ENCODE peak calls at places on chromosomes 6 and 20, in eight cellular contexts. One of them, this sample, is unnamed.

GRCh38 chr6:27472182-27472616 is 706 bp downstream of the ZNF184 start:
- DNase-seq in psoas muscle: peak
- DNase-seq in CD8-positive, alpha-beta memory T cell: peak
- DNase-seq in A172: peak
- DNase-seq in right lobe of liver: peak
- DNase-seq in hippocampal formation: no peak
- DNase-seq in SHP77: peak
- DNase-seq in EL: peak
- DNase-seq in this sample: peak

GRCh38 chr6:31659649-31660223 is 842 bp downstream of the C6orf47 start:
- DNase-seq in psoas muscle: no peak
- DNase-seq in CD8-positive, alpha-beta memory T cell: no peak
- DNase-seq in A172: no peak
- DNase-seq in right lobe of liver: no peak
- DNase-seq in hippocampal formation: no peak
- DNase-seq in SHP77: no peak
- DNase-seq in EL: peak
- DNase-seq in this sample: no peak

GRCh38 chr20:36177716-36178115 is 23.2 kb downstream of the EPB41L1 start:
- DNase-seq in psoas muscle: no peak
- DNase-seq in CD8-positive, alpha-beta memory T cell: no peak
- DNase-seq in A172: no peak
- DNase-seq in right lobe of liver: no peak
- DNase-seq in hippocampal formation: no peak
- DNase-seq in SHP77: no peak
- DNase-seq in EL: no peak
- DNase-seq in this sample: no peak

GRCh38 chr6:2522521-2522920 is 228.2 kb downstream of the MYLK4 start:
- DNase-seq in psoas muscle: no peak
- DNase-seq in CD8-positive, alpha-beta memory T cell: no peak
- DNase-seq in A172: peak
- DNase-seq in right lobe of liver: no peak
- DNase-seq in hippocampal formation: no peak
- DNase-seq in SHP77: no peak
- DNase-seq in EL: peak
- DNase-seq in this sample: no peak

GRCh38 chr20:6575912-6576391 is 191.5 kb upstream of the BMP2 start:
- DNase-seq in psoas muscle: no peak
- DNase-seq in CD8-positive, alpha-beta memory T cell: no peak
- DNase-seq in A172: no peak
- DNase-seq in right lobe of liver: no peak
- DNase-seq in hippocampal formation: no peak
- DNase-seq in SHP77: no peak
- DNase-seq in EL: peak
- DNase-seq in this sample: no peak

GRCh38 chr20:2816030-2816582 is at the start of gene TMEM239:
- DNase-seq in psoas muscle: no peak
- DNase-seq in CD8-positive, alpha-beta memory T cell: no peak
- DNase-seq in A172: no peak
- DNase-seq in right lobe of liver: no peak
- DNase-seq in hippocampal formation: no peak
- DNase-seq in SHP77: no peak
- DNase-seq in EL: no peak
- DNase-seq in this sample: no peak

GRCh38 chr6:155100087-155100486 is 105.0 kb downstream of the TIAM2 start:
- DNase-seq in psoas muscle: peak
- DNase-seq in CD8-positive, alpha-beta memory T cell: no peak
- DNase-seq in A172: peak
- DNase-seq in right lobe of liver: no peak
- DNase-seq in hippocampal formation: no peak
- DNase-seq in SHP77: peak
- DNase-seq in EL: no peak
- DNase-seq in this sample: no peak

GRCh38 chr20:48794360-48794759 is 33.4 kb downstream of the PREX1 start:
- DNase-seq in psoas muscle: no peak
- DNase-seq in CD8-positive, alpha-beta memory T cell: no peak
- DNase-seq in A172: no peak
- DNase-seq in right lobe of liver: no peak
- DNase-seq in hippocampal formation: peak
- DNase-seq in SHP77: no peak
- DNase-seq in EL: no peak
- DNase-seq in this sample: no peak

GRCh38 chr6:155121699-155122098 is 126.6 kb downstream of the TIAM2 start:
- DNase-seq in psoas muscle: no peak
- DNase-seq in CD8-positive, alpha-beta memory T cell: no peak
- DNase-seq in A172: no peak
- DNase-seq in right lobe of liver: no peak
- DNase-seq in hippocampal formation: no peak
- DNase-seq in SHP77: no peak
- DNase-seq in EL: peak
- DNase-seq in this sample: no peak

GRCh38 chr20:6029538-6029937 is 24.3 kb downstream of the LRRN4 start:
- DNase-seq in psoas muscle: no peak
- DNase-seq in CD8-positive, alpha-beta memory T cell: no peak
- DNase-seq in A172: no peak
- DNase-seq in right lobe of liver: no peak
- DNase-seq in hippocampal formation: no peak
- DNase-seq in SHP77: no peak
- DNase-seq in EL: no peak
- DNase-seq in this sample: no peak

GRCh38 chr6:159052720-159053119 is 7.9 kb upstream of the TAGAP start:
- DNase-seq in psoas muscle: no peak
- DNase-seq in CD8-positive, alpha-beta memory T cell: no peak
- DNase-seq in A172: no peak
- DNase-seq in right lobe of liver: no peak
- DNase-seq in hippocampal formation: no peak
- DNase-seq in SHP77: no peak
- DNase-seq in EL: no peak
- DNase-seq in this sample: no peak

GRCh38 chr6:130811932-130812331 is 15.3 kb upstream of the SMLR1 start:
- DNase-seq in psoas muscle: no peak
- DNase-seq in CD8-positive, alpha-beta memory T cell: no peak
- DNase-seq in A172: no peak
- DNase-seq in right lobe of liver: no peak
- DNase-seq in hippocampal formation: no peak
- DNase-seq in SHP77: no peak
- DNase-seq in EL: no peak
- DNase-seq in this sample: no peak

GRCh38 chr6:55046869-55047422 is 127.4 kb upstream of the HCRTR2 start:
- DNase-seq in psoas muscle: no peak
- DNase-seq in CD8-positive, alpha-beta memory T cell: no peak
- DNase-seq in A172: no peak
- DNase-seq in right lobe of liver: no peak
- DNase-seq in hippocampal formation: no peak
- DNase-seq in SHP77: no peak
- DNase-seq in EL: no peak
- DNase-seq in this sample: no peak

GRCh38 chr6:39865011-39865888 is 69.0 kb downstream of the MOCS1 start:
- DNase-seq in psoas muscle: peak
- DNase-seq in CD8-positive, alpha-beta memory T cell: peak
- DNase-seq in A172: peak
- DNase-seq in right lobe of liver: peak
- DNase-seq in hippocampal formation: peak
- DNase-seq in SHP77: peak
- DNase-seq in EL: peak
- DNase-seq in this sample: peak

GRCh38 chr20:51749674-51750036 is 18.5 kb downstream of the ATP9A start:
- DNase-seq in psoas muscle: no peak
- DNase-seq in CD8-positive, alpha-beta memory T cell: no peak
- DNase-seq in A172: peak
- DNase-seq in right lobe of liver: no peak
- DNase-seq in hippocampal formation: no peak
- DNase-seq in SHP77: no peak
- DNase-seq in EL: peak
- DNase-seq in this sample: no peak

GRCh38 chr20:59214619-59215547 is 51.3 kb downstream of the ZNF831 start:
- DNase-seq in psoas muscle: no peak
- DNase-seq in CD8-positive, alpha-beta memory T cell: no peak
- DNase-seq in A172: no peak
- DNase-seq in right lobe of liver: no peak
- DNase-seq in hippocampal formation: no peak
- DNase-seq in SHP77: no peak
- DNase-seq in EL: no peak
- DNase-seq in this sample: no peak

GRCh38 chr6:225907-226306 is 66.4 kb upstream of the DUSP22 start:
- DNase-seq in psoas muscle: no peak
- DNase-seq in CD8-positive, alpha-beta memory T cell: no peak
- DNase-seq in A172: no peak
- DNase-seq in right lobe of liver: no peak
- DNase-seq in hippocampal formation: no peak
- DNase-seq in SHP77: no peak
- DNase-seq in EL: no peak
- DNase-seq in this sample: no peak

GRCh38 chr20:19501476-19502115 is 256.5 kb upstream of the RIN2 start:
- DNase-seq in psoas muscle: no peak
- DNase-seq in CD8-positive, alpha-beta memory T cell: no peak
- DNase-seq in A172: no peak
- DNase-seq in right lobe of liver: no peak
- DNase-seq in hippocampal formation: no peak
- DNase-seq in SHP77: no peak
- DNase-seq in EL: no peak
- DNase-seq in this sample: no peak

GRCh38 chr6:116268589-116269293 is 11.0 kb downstream of the TSPYL1 start:
- DNase-seq in psoas muscle: no peak
- DNase-seq in CD8-positive, alpha-beta memory T cell: peak
- DNase-seq in A172: peak
- DNase-seq in right lobe of liver: no peak
- DNase-seq in hippocampal formation: no peak
- DNase-seq in SHP77: peak
- DNase-seq in EL: peak
- DNase-seq in this sample: no peak

GRCh38 chr6:57432919-57433684 is 115.7 kb downstream of the PRIM2 start:
- DNase-seq in psoas muscle: no peak
- DNase-seq in CD8-positive, alpha-beta memory T cell: no peak
- DNase-seq in A172: no peak
- DNase-seq in right lobe of liver: no peak
- DNase-seq in hippocampal formation: no peak
- DNase-seq in SHP77: no peak
- DNase-seq in EL: no peak
- DNase-seq in this sample: no peak

GRCh38 chr20:50701055-50701963 is 10.0 kb upstream of the RIPOR3 start:
- DNase-seq in psoas muscle: no peak
- DNase-seq in CD8-positive, alpha-beta memory T cell: no peak
- DNase-seq in A172: no peak
- DNase-seq in right lobe of liver: no peak
- DNase-seq in hippocampal formation: no peak
- DNase-seq in SHP77: no peak
- DNase-seq in EL: no peak
- DNase-seq in this sample: no peak

GRCh38 chr20:41321003-41321402 is 3.5 kb upstream of the ZHX3 start:
- DNase-seq in psoas muscle: no peak
- DNase-seq in CD8-positive, alpha-beta memory T cell: no peak
- DNase-seq in A172: no peak
- DNase-seq in right lobe of liver: no peak
- DNase-seq in hippocampal formation: no peak
- DNase-seq in SHP77: no peak
- DNase-seq in EL: no peak
- DNase-seq in this sample: no peak

GRCh38 chr6:24902782-24903181 is 33.0 kb downstream of the RIPOR2 start:
- DNase-seq in psoas muscle: peak
- DNase-seq in CD8-positive, alpha-beta memory T cell: no peak
- DNase-seq in A172: peak
- DNase-seq in right lobe of liver: no peak
- DNase-seq in hippocampal formation: no peak
- DNase-seq in SHP77: no peak
- DNase-seq in EL: peak
- DNase-seq in this sample: no peak

GRCh38 chr6:1606533-1607235 is 3.0 kb upstream of the FOXC1 start:
- DNase-seq in psoas muscle: peak
- DNase-seq in CD8-positive, alpha-beta memory T cell: no peak
- DNase-seq in A172: no peak
- DNase-seq in right lobe of liver: peak
- DNase-seq in hippocampal formation: no peak
- DNase-seq in SHP77: no peak
- DNase-seq in EL: no peak
- DNase-seq in this sample: no peak

GRCh38 chr6:3596736-3597135 is 139.9 kb upstream of the SLC22A23 start:
- DNase-seq in psoas muscle: no peak
- DNase-seq in CD8-positive, alpha-beta memory T cell: no peak
- DNase-seq in A172: no peak
- DNase-seq in right lobe of liver: no peak
- DNase-seq in hippocampal formation: no peak
- DNase-seq in SHP77: no peak
- DNase-seq in EL: no peak
- DNase-seq in this sample: no peak